ENCODE peak calls at places on chromosomes 3 and 15, in ten cellular contexts. U is fibroblast of mammary gland; J is AG08395; I is HepG2; H is psoas muscle; A is CD4-positive, alpha-beta T cell; E is stimulated activated CD4-positive, alpha-beta T cell treated with anti-CD3 and anti-CD28 coated beads, Interleukin-2, amount 100 ng/mL, for 24 hours; D is RWPE1; Q is endothelial cell; L is NCI-H510A. C is an unnamed sample.

GRCh38 chr15:63905558-63906265 is 72.0 kb upstream of the HERC1 start:
- DNase-seq in U (no peak), J (no peak), I (no peak), H (no peak), A (no peak), E (no peak), D (no peak), Q (no peak), L (no peak), C (no peak)

GRCh38 chr3:188749010-188749617 is 422.7 kb upstream of the TPRG1 start:
- DNase-seq in U (peak), J (no peak), I (no peak), H (no peak), A (peak), E (peak), D (no peak), Q (peak), L (no peak), C (no peak)

GRCh38 chr3:45896956-45897355 is 10.6 kb downstream of the CCR9 start:
- DNase-seq in U (peak), J (no peak), I (no peak), H (no peak), A (no peak), E (no peak), D (no peak), Q (no peak), L (no peak), C (no peak)

GRCh38 chr3:52020796-52021195 is 25.1 kb upstream of the RPL29 start:
- DNase-seq in U (no peak), J (no peak), I (no peak), H (peak), A (no peak), E (no peak), D (no peak), Q (no peak), L (no peak), C (no peak)

GRCh38 chr3:178752843-178753242 is 216.6 kb downstream of the KCNMB2 start:
- DNase-seq in U (no peak), J (no peak), I (no peak), H (no peak), A (no peak), E (no peak), D (no peak), Q (no peak), L (no peak), C (no peak)

GRCh38 chr15:85870216-85871014 is 75.7 kb upstream of the KLHL25 start:
- DNase-seq in U (no peak), J (no peak), I (no peak), H (no peak), A (no peak), E (no peak), D (no peak), Q (no peak), L (no peak), C (no peak)

GRCh38 chr15:69940441-69940785 is 157.3 kb downstream of the TLE3 start:
- DNase-seq in U (no peak), J (no peak), I (no peak), H (no peak), A (no peak), E (no peak), D (no peak), Q (no peak), L (no peak), C (no peak)

GRCh38 chr3:66534304-66534703 is 33.5 kb upstream of the LRIG1 start:
- DNase-seq in U (no peak), J (no peak), I (no peak), H (no peak), A (no peak), E (no peak), D (no peak), Q (no peak), L (no peak), C (no peak)

GRCh38 chr3:83513677-83514076 is 1445.1 kb upstream of the CADM2 start:
- DNase-seq in U (no peak), J (no peak), I (no peak), H (no peak), A (no peak), E (no peak), D (no peak), Q (no peak), L (no peak), C (no peak)

GRCh38 chr3:129379582-129380358 is 48.7 kb downstream of the EFCAB12 start:
- DNase-seq in U (no peak), J (no peak), I (no peak), H (no peak), A (no peak), E (no peak), D (no peak), Q (no peak), L (no peak), C (no peak)